ENCODE peak calls at places on chromosomes 3 and 15, in eight cellular contexts. Z is H4; H is choroid plexus epithelial cell; M is endothelial cell; W is stimulated activated CD4-positive, alpha-beta T cell treated with anti-CD3 and anti-CD28 coated beads, Interleukin-4, amount 100 ng/mL, for 48 hours; S is IMR-90; E is tibial artery; P is CD8-positive, alpha-beta memory T cell. G is an unnamed sample.
A peak's percentile ranks its signal among the peaks of the same experiment; 100 is the strongest.

GRCh38 chr3:105613120-105613519 is 246.4 kb downstream of the ALCAM start:
- DNase-seq in Z (no peak), H (no peak), M (no peak), W (no peak), S (no peak), E (no peak), P (no peak), G (no peak)

GRCh38 chr3:185929192-185930151 is 8.3 kb downstream of the TRA2B start:
- DNase-seq in Z (no peak), H (peak; percentile 50), M (no peak), W (no peak), S (peak; percentile 61), E (no peak), P (no peak), G (no peak)

GRCh38 chr3:182364323-182364722 is 429.0 kb upstream of the ATP11B start:
- DNase-seq in Z (peak; percentile 73), H (no peak), M (no peak), W (no peak), S (no peak), E (no peak), P (no peak), G (no peak)

GRCh38 chr15:88745075-88745474 is 58.2 kb upstream of the ACAN start:
- DNase-seq in Z (no peak), H (peak; percentile 12), M (no peak), W (no peak), S (no peak), E (no peak), P (no peak), G (no peak)

GRCh38 chr3:102936511-102936910 is 501.7 kb downstream of the ZPLD1 start:
- DNase-seq in Z (no peak), H (no peak), M (no peak), W (no peak), S (no peak), E (no peak), P (no peak), G (no peak)

GRCh38 chr3:60755094-60755493 is 496.2 kb downstream of the FHIT start:
- DNase-seq in Z (peak; percentile 12), H (no peak), M (peak; percentile 40), W (no peak), S (no peak), E (no peak), P (no peak), G (no peak)

GRCh38 chr15:69573815-69574472 is 121.3 kb downstream of the RPLP1 start:
- DNase-seq in Z (no peak), H (peak; percentile 74), M (no peak), W (peak; percentile 41), S (peak; percentile 34), E (no peak), P (no peak), G (no peak)

GRCh38 chr3:25648107-25648535 is 16.6 kb downstream of the TOP2B start:
- DNase-seq in Z (peak; percentile 56), H (peak; percentile 91), M (peak; percentile 88), W (peak; percentile 89), S (peak; percentile 82), E (peak; percentile 64), P (peak; percentile 75), G (no peak)

GRCh38 chr15:90902656-90902995 is 476 bp upstream of the MAN2A2 start:
- DNase-seq in Z (no peak), H (no peak), M (no peak), W (no peak), S (no peak), E (no peak), P (no peak), G (no peak)